ENCODE peak calls at places on chromosomes 16 and 17, in four cellular contexts. M, K, R and E are unnamed samples.
A peak's percentile ranks its signal among the peaks of the same experiment; 100 is the strongest.

GRCh38 chr17:28033972-28034714 is 8.3 kb upstream of the NLK start:
- DNase-seq in M (no peak), K (no peak), R (no peak), E (no peak)

GRCh38 chr17:1471931-1472727 is 16.1 kb upstream of the CRK start:
- DNase-seq in M (no peak), K (no peak), R (no peak), E (no peak)

GRCh38 chr17:32995416-32995815 is 3.8 kb downstream of the SPACA3 start:
- DNase-seq in M (no peak), K (no peak), R (no peak), E (no peak)

GRCh38 chr17:50079334-50080095 is 15.6 kb upstream of the PDK2 start:
- DNase-seq in M (peak; percentile 89), K (no peak), R (no peak), E (no peak)

GRCh38 chr17:16506188-16506587 is 14.2 kb upstream of the LRRC75A start:
- DNase-seq in M (no peak), K (no peak), R (no peak), E (no peak)

GRCh38 chr16:2971134-2971984 is 2.2 kb downstream of the PAQR4 start:
- DNase-seq in M (no peak), K (no peak), R (no peak), E (no peak)

GRCh38 chr17:57356153-57356721 is 99.9 kb downstream of the MSI2 start:
- DNase-seq in M (no peak), K (no peak), R (no peak), E (no peak)

GRCh38 chr17:57121308-57122042 is 36.4 kb downstream of the AKAP1 start:
- DNase-seq in M (no peak), K (no peak), R (peak; percentile 46), E (no peak)

GRCh38 chr17:41417576-41418015 is 6.8 kb downstream of the KRT37 start:
- DNase-seq in M (no peak), K (no peak), R (no peak), E (no peak)

GRCh38 chr17:71432378-71433315 is 688.2 kb upstream of the SOX9 start:
- DNase-seq in M (no peak), K (no peak), R (no peak), E (no peak)

GRCh38 chr17:81027591-81028505 is 7.1 kb upstream of the BAIAP2 start:
- DNase-seq in M (no peak), K (no peak), R (no peak), E (no peak)

GRCh38 chr17:59649886-59650285 is 30.2 kb downstream of the CLTC start:
- DNase-seq in M (no peak), K (no peak), R (no peak), E (no peak)

GRCh38 chr17:51850206-51850605 is 308.3 kb downstream of the CA10 start:
- DNase-seq in M (no peak), K (no peak), R (no peak), E (no peak)

GRCh38 chr17:50352072-50352692 is 6.3 kb downstream of the XYLT2 start:
- DNase-seq in M (no peak), K (no peak), R (peak; percentile 43), E (peak; percentile 52)

GRCh38 chr17:17343160-17343735 is 40.1 kb downstream of the NT5M start:
- DNase-seq in M (no peak), K (no peak), R (no peak), E (no peak)

GRCh38 chr17:80104321-80104955 is 3.1 kb downstream of the GAA start:
- DNase-seq in M (no peak), K (no peak), R (no peak), E (no peak)

GRCh38 chr17:44039829-44040635 is 25.3 kb upstream of the TMEM101 start:
- DNase-seq in M (no peak), K (no peak), R (no peak), E (no peak)

GRCh38 chr16:56781565-56781964 is 51.6 kb downstream of the NUP93 start:
- DNase-seq in M (no peak), K (no peak), R (no peak), E (no peak)

GRCh38 chr16:49857423-49858181 is 1.7 kb upstream of the ZNF423 start:
- DNase-seq in M (peak; percentile 80), K (no peak), R (peak; percentile 65), E (peak; percentile 61)
- H3K4me3 ChIP-seq in M (peak overlapping the region; percentile 59), K (peak overlapping the region; percentile 70), R (peak overlapping the region; percentile 85), E (peak overlapping the region; percentile 87)

DNA sequence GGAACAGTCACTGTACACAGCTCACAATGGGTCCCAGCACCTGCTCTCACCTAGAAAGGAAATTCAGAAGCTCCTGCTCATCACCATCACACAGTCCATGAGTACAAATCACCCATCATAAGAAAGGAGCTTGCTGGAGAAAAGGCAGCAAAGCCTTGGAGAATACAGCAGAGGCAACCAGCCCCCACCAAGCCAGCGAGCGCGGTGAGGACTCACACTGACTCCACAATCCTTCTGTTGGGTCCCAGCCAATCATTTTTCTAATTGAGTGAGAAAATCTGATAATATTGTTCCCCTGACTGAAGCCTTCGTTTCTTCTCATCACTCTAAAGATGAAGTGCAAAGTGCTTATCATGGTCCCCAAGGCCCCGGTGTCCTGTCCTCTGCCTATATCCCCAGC is 298.3 kb downstream of the SLC39A11 start:
- DNase-seq in M (no peak), K (no peak), R (no peak), E (no peak)
- H3K9me3 ChIP-seq in M (no peaks in the 10 kb centered on the region), K (no peaks in the 10 kb centered on the region), R (no peaks in the 10 kb centered on the region), E (peaks cover 48% of the 10 kb centered on the region)

GRCh38 chr17:385836-386144 is 33.2 kb upstream of the RPH3AL start:
- DNase-seq in M (no peak), K (no peak), R (no peak), E (no peak)
- H3K27ac ChIP-seq in M (peak overlapping the region; percentile 22), K (peak overlapping the region; percentile 74), R (peak overlapping the region; percentile 50), E (peak overlapping the region; percentile 91)

GRCh38 chr16:48030926-48031325 is 124.9 kb downstream of the ABCC12 start:
- DNase-seq in M (no peak), K (no peak), R (no peak), E (no peak)
- H3K4me3 ChIP-seq in M (no peak overlapping the region), K (no peak overlapping the region), R (no peak overlapping the region), E (no peak overlapping the region)

GRCh38 chr16:87085441-87085840 is 231.8 kb downstream of the C16orf95 start:
- DNase-seq in M (no peak), K (no peak), R (no peak), E (no peak)
- H3K9me3 ChIP-seq in M (no peaks in the 10 kb centered on the region), K (no peaks in the 10 kb centered on the region), R (no peaks in the 10 kb centered on the region), E (peaks cover 34% of the 10 kb centered on the region)

GRCh38 chr17:78117027-78117981 is 11.3 kb downstream of the TMC6 start:
- DNase-seq in M (no peak), K (no peak), R (no peak), E (no peak)
- H3K27ac ChIP-seq in M (no peak overlapping the region), K (peak overlapping the region; percentile 45), R (no peak overlapping the region), E (peak overlapping the region; percentile 19)

GRCh38 chr17:45170976-45171337 is 9.3 kb downstream of the HEXIM2 start:
- DNase-seq in M (peak; percentile 64), K (peak; percentile 82), R (no peak), E (peak; percentile 54)

GRCh38 chr17:45168991-45169752 is 7.5 kb downstream of the HEXIM2 start:
- DNase-seq in M (no peak), K (no peak), R (no peak), E (no peak)

GRCh38 chr17:45171338-45172231 is 9.9 kb downstream of the HEXIM2 start:
- DNase-seq in M (peak; percentile 83), K (peak; percentile 48), R (no peak), E (no peak)

GRCh38 chr17:45172232-45172540 is 10.5 kb downstream of the HEXIM2 start:
- DNase-seq in M (no peak), K (no peak), R (no peak), E (no peak)

GRCh38 chr17:45170280-45170975 is 8.8 kb downstream of the HEXIM2 start:
- DNase-seq in M (no peak), K (no peak), R (no peak), E (no peak)
- H3K4me3 ChIP-seq in M (no peak overlapping the region), K (no peak overlapping the region), R (no peak overlapping the region), E (no peak overlapping the region)

DNA sequence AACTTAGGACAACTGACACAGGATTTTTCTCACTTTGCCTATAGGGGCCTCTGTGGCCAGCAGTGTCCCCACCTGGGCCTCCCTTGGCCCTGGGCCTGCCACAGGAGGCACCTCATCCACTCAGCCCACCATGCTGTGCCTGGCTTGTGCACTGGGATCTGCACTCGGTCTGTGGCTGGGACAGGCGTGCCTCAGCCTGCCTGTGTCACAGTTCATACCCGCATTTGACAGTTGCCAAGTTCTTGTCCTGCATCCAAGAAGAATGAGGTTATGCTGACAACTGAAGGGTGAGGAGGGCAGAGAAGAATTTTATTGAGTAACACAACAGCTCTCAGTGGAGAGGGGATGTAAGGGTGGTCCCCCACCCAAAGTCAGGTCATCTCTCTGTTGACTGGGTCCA is 36.0 kb downstream of the ZFP90 start:
- DNase-seq in M (no peak), K (no peak), R (no peak), E (no peak)
- H3K9me3 ChIP-seq in M (peaks cover 7% of the 10 kb centered on the region), K (no peaks in the 10 kb centered on the region), R (peaks cover 12% of the 10 kb centered on the region), E (peaks cover 100% of the 10 kb centered on the region)

GRCh38 chr16:84408314-84408690 is 40.0 kb downstream of the ATP2C2 start:
- DNase-seq in M (no peak), K (no peak), R (no peak), E (no peak)
- H3K27ac ChIP-seq in M (no peak overlapping the region), K (peak overlapping the region; percentile 82), R (no peak overlapping the region), E (no peak overlapping the region)

GRCh38 chr16:28621756-28622155 is 11.9 kb upstream of the SULT1A1 start:
- DNase-seq in M (no peak), K (no peak), R (no peak), E (no peak)

DNA sequence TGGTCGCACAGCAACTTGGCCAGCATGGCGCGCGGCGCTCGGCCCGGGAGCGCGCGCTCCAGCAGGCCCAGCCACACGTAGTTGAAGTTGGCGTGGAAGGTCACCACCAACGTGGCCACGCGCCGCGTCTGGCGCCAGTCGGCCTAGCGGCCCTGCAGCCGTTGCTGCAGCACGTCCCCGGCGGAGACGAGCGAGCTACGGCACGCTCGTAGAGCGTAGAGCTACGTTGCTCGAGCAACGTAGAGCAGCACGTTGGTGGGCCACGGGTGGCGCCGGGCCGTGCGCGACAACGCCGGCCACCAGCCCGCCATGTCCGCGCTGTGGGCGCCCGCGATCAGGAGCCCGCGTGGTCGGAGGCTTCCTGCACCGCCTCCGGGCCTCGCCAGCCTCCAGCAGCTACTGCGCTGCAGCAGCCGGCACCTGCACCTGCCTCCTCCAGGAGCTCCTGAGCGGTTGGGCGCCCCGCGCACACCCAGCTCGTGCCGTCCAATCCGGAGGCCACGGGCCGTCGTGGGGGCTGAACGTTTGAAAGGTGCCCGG is 13.4 kb upstream of the SULT1A1 start:
- DNase-seq in M (peak; percentile 80), K (no peak), R (no peak), E (peak; percentile 37)
- H3K4me3 ChIP-seq in M (peak overlapping the region; percentile 51), K (peak overlapping the region; percentile 28), R (peak overlapping the region; percentile 38), E (peak overlapping the region; percentile 68)